ENCODE peak calls at places on chromosomes 6 and 20, in seven cellular contexts. T is OCI-M1, Z is RPMI7951, P is PC-9, Y is NCI-H2081, W is DMS153, A is GF-D8. H is an unnamed sample.

GRCh38 chr6:151738267-151738666 is 69.2 kb upstream of the ESR1 start:
- DNase-seq in T (no peak), Z (no peak), P (no peak), Y (no peak), W (no peak), A (no peak), H (no peak)

GRCh38 chr20:43028470-43028869 is 161.2 kb downstream of the PTPRT start:
- DNase-seq in T (no peak), Z (no peak), P (no peak), Y (no peak), W (no peak), A (no peak), H (no peak)

GRCh38 chr6:137259349-137259748 is 40.2 kb upstream of the IFNGR1 start:
- DNase-seq in T (no peak), Z (peak), P (no peak), Y (no peak), W (no peak), A (no peak), H (no peak)

GRCh38 chr6:127115032-127115661 is 3.3 kb upstream of the RSPO3 start:
- DNase-seq in T (no peak), Z (no peak), P (no peak), Y (no peak), W (no peak), A (no peak), H (no peak)

GRCh38 chr20:21228511-21228910 is 74.6 kb upstream of the XRN2 start:
- DNase-seq in T (no peak), Z (no peak), P (no peak), Y (no peak), W (no peak), A (no peak), H (no peak)

GRCh38 chr20:57589728-57590484 is 29.0 kb downstream of the PCK1 start:
- DNase-seq in T (no peak), Z (no peak), P (no peak), Y (no peak), W (no peak), A (no peak), H (no peak)

GRCh38 chr20:24389686-24390085 is 79.7 kb upstream of the SYNDIG1 start:
- DNase-seq in T (peak), Z (no peak), P (no peak), Y (no peak), W (no peak), A (no peak), H (no peak)

GRCh38 chr6:67606905-67607828 is 1027.9 kb upstream of the ADGRB3 start:
- DNase-seq in T (peak), Z (no peak), P (no peak), Y (peak), W (peak), A (no peak), H (no peak)

H was measured in EL.